ENCODE peak calls at places on chromosomes 11 and 22, in five cellular contexts. S is activated T-cell treated with anti-CD3 and anti-CD28 coated beads for 24 hours; B is fibroblast of pulmonary artery; O is WTC11; M is stimulated activated CD4-positive, alpha-beta T cell treated with anti-CD3 and anti-CD28 coated beads, TNF-alpha, amount 100 ng/mL, for 4 hours. A is an unnamed sample.

GRCh38 chr11:130634981-130635473 is 186.6 kb downstream of the ADAMTS15 start:
- DNase-seq in S (no peak), B (peak), O (no peak), M (no peak), A (no peak)

GRCh38 chr11:19903620-19904069 is 191.0 kb downstream of the NAV2 start:
- DNase-seq in S (peak), B (peak), O (peak), M (peak), A (no peak)

GRCh38 chr11:84687433-84687832 is 939.7 kb downstream of the DLG2 start:
- DNase-seq in S (no peak), B (no peak), O (no peak), M (no peak), A (peak)

GRCh38 chr22:35629406-35630234 is 12.5 kb upstream of the MB start:
- DNase-seq in S (peak), B (peak), O (no peak), M (no peak), A (no peak)

GRCh38 chr11:69409812-69410645 is 71.4 kb upstream of the LINC01488 start:
- DNase-seq in S (no peak), B (no peak), O (no peak), M (no peak), A (no peak)

GRCh38 chr11:66428933-66429332 is 8.1 kb downstream of the NPAS4 start:
- DNase-seq in S (no peak), B (no peak), O (no peak), M (no peak), A (no peak)

GRCh38 chr11:71129624-71130023 is 122.8 kb downstream of the SHANK2 start:
- DNase-seq in S (no peak), B (no peak), O (no peak), M (no peak), A (no peak)

GRCh38 chr11:124879999-124880611 is 14.9 kb downstream of the ROBO3 start:
- DNase-seq in S (no peak), B (no peak), O (no peak), M (no peak), A (no peak)

GRCh38 chr11:16093889-16094653 is 262.3 kb downstream of the SOX6 start:
- DNase-seq in S (no peak), B (no peak), O (no peak), M (no peak), A (no peak)

A was measured in HuH-7.5.